ENCODE peak calls at places on chromosome 9, in four cellular contexts. One of them, this sample, is unnamed.

GRCh38 chr9:4287886-4288588 is 11.8 kb downstream of the GLIS3 start:
- DNase-seq in colonic mucosa: no peak
- DNase-seq in heart left ventricle: no peak
- DNase-seq in epithelial cell of proximal tubule: no peak
- DNase-seq in this sample: no peak

GRCh38 chr9:5326893-5327548 is 12.7 kb downstream of the RLN1 start:
- DNase-seq in colonic mucosa: peak; percentile 21
- DNase-seq in heart left ventricle: no peak
- DNase-seq in epithelial cell of proximal tubule: no peak
- DNase-seq in this sample: no peak

GRCh38 chr9:4760122-4760521 is 19.1 kb upstream of the AK3 start:
- DNase-seq in colonic mucosa: no peak
- DNase-seq in heart left ventricle: no peak
- DNase-seq in epithelial cell of proximal tubule: no peak
- DNase-seq in this sample: no peak

GRCh38 chr9:109109962-109110325 is 9.8 kb downstream of the TMEM245 start:
- DNase-seq in colonic mucosa: no peak
- DNase-seq in heart left ventricle: no peak
- DNase-seq in epithelial cell of proximal tubule: no peak
- DNase-seq in this sample: no peak

GRCh38 chr9:131651160-131651559 is 88.7 kb downstream of the RAPGEF1 start:
- DNase-seq in colonic mucosa: no peak
- DNase-seq in heart left ventricle: no peak
- DNase-seq in epithelial cell of proximal tubule: no peak
- DNase-seq in this sample: no peak

GRCh38 chr9:85212209-85212608 is 529.5 kb downstream of the AGTPBP1 start:
- DNase-seq in colonic mucosa: no peak
- DNase-seq in heart left ventricle: no peak
- DNase-seq in epithelial cell of proximal tubule: peak; percentile 80
- DNase-seq in this sample: peak; percentile 54

GRCh38 chr9:74711371-74711770 is 176.3 kb downstream of the TRPM6 start:
- DNase-seq in colonic mucosa: no peak
- DNase-seq in heart left ventricle: no peak
- DNase-seq in epithelial cell of proximal tubule: no peak
- DNase-seq in this sample: no peak

GRCh38 chr9:76655121-76655531 is 109.1 kb upstream of the PCA3 start:
- DNase-seq in colonic mucosa: no peak
- DNase-seq in heart left ventricle: no peak
- DNase-seq in epithelial cell of proximal tubule: no peak
- DNase-seq in this sample: no peak

GRCh38 chr9:73583590-73583989 is 431.9 kb downstream of the ANXA1 start:
- DNase-seq in colonic mucosa: no peak
- DNase-seq in heart left ventricle: no peak
- DNase-seq in epithelial cell of proximal tubule: no peak
- DNase-seq in this sample: peak; percentile 64

GRCh38 chr9:71761938-71762353 is 6.4 kb downstream of the CEMIP2 start:
- DNase-seq in colonic mucosa: peak; percentile 28
- DNase-seq in heart left ventricle: no peak
- DNase-seq in epithelial cell of proximal tubule: no peak
- DNase-seq in this sample: no peak

GRCh38 chr9:126623314-126623666 is 9.6 kb downstream of the LMX1B start:
- DNase-seq in colonic mucosa: no peak
- DNase-seq in heart left ventricle: no peak
- DNase-seq in epithelial cell of proximal tubule: no peak
- DNase-seq in this sample: no peak

GRCh38 chr9:17134396-17134842 is 421 bp upstream of the CNTLN start:
- DNase-seq in colonic mucosa: no peak
- DNase-seq in heart left ventricle: no peak
- DNase-seq in epithelial cell of proximal tubule: no peak
- DNase-seq in this sample: peak; percentile 52

GRCh38 chr9:95077053-95077765 is 240.3 kb downstream of the FANCC start:
- DNase-seq in colonic mucosa: no peak
- DNase-seq in heart left ventricle: no peak
- DNase-seq in epithelial cell of proximal tubule: no peak
- DNase-seq in this sample: no peak

GRCh38 chr9:135068776-135069415 is 18.6 kb upstream of the OLFM1 start:
- DNase-seq in colonic mucosa: no peak
- DNase-seq in heart left ventricle: peak; percentile 29
- DNase-seq in epithelial cell of proximal tubule: no peak
- DNase-seq in this sample: no peak

GRCh38 chr9:106084702-106085101 is 390.4 kb downstream of the TMEM38B start:
- DNase-seq in colonic mucosa: no peak
- DNase-seq in heart left ventricle: no peak
- DNase-seq in epithelial cell of proximal tubule: no peak
- DNase-seq in this sample: no peak

GRCh38 chr9:69519470-69520240 is 152.5 kb downstream of the APBA1 start:
- DNase-seq in colonic mucosa: no peak
- DNase-seq in heart left ventricle: no peak
- DNase-seq in epithelial cell of proximal tubule: no peak
- DNase-seq in this sample: no peak

GRCh38 chr9:134561427-134562145 is 80.0 kb upstream of the COL5A1 start:
- DNase-seq in colonic mucosa: no peak
- DNase-seq in heart left ventricle: peak; percentile 27
- DNase-seq in epithelial cell of proximal tubule: no peak
- DNase-seq in this sample: no peak

GRCh38 chr9:86257406-86257805 is 2.1 kb downstream of the C9orf153 start:
- DNase-seq in colonic mucosa: no peak
- DNase-seq in heart left ventricle: no peak
- DNase-seq in epithelial cell of proximal tubule: no peak
- DNase-seq in this sample: no peak

GRCh38 chr9:132794730-132795380 is 83.2 kb downstream of the AK8 start:
- DNase-seq in colonic mucosa: peak; percentile 72
- DNase-seq in heart left ventricle: no peak
- DNase-seq in epithelial cell of proximal tubule: no peak
- DNase-seq in this sample: no peak

GRCh38 chr9:120711841-120712538 is 2.3 kb downstream of the MEGF9 start:
- DNase-seq in colonic mucosa: no peak
- DNase-seq in heart left ventricle: no peak
- DNase-seq in epithelial cell of proximal tubule: no peak
- DNase-seq in this sample: no peak

GRCh38 chr9:120711354-120711753 is 2.9 kb downstream of the MEGF9 start:
- DNase-seq in colonic mucosa: no peak
- DNase-seq in heart left ventricle: no peak
- DNase-seq in epithelial cell of proximal tubule: no peak
- DNase-seq in this sample: no peak

GRCh38 chr9:120713257-120714087 is 798 bp downstream of the MEGF9 start:
- DNase-seq in colonic mucosa: peak; percentile 39
- DNase-seq in heart left ventricle: peak; percentile 65
- DNase-seq in epithelial cell of proximal tubule: no peak
- DNase-seq in this sample: no peak

GRCh38 chr9:120714088-120714845 is at the start of gene MEGF9:
- DNase-seq in colonic mucosa: peak; percentile 99
- DNase-seq in heart left ventricle: peak; percentile 99
- DNase-seq in epithelial cell of proximal tubule: peak; percentile 58
- DNase-seq in this sample: peak; percentile 96

GRCh38 chr9:120712539-120713031 is 1.7 kb downstream of the MEGF9 start:
- DNase-seq in colonic mucosa: no peak
- DNase-seq in heart left ventricle: no peak
- DNase-seq in epithelial cell of proximal tubule: no peak
- DNase-seq in this sample: no peak
- H3K4me3 ChIP-seq in colonic mucosa: peak overlapping the region; percentile 66
- H3K4me3 ChIP-seq in heart left ventricle: peak overlapping the region; percentile 96
- H3K4me3 ChIP-seq in epithelial cell of proximal tubule: peak overlapping the region; percentile 90
- H3K4me3 ChIP-seq in this sample: peak overlapping the region; percentile 95

DNA sequence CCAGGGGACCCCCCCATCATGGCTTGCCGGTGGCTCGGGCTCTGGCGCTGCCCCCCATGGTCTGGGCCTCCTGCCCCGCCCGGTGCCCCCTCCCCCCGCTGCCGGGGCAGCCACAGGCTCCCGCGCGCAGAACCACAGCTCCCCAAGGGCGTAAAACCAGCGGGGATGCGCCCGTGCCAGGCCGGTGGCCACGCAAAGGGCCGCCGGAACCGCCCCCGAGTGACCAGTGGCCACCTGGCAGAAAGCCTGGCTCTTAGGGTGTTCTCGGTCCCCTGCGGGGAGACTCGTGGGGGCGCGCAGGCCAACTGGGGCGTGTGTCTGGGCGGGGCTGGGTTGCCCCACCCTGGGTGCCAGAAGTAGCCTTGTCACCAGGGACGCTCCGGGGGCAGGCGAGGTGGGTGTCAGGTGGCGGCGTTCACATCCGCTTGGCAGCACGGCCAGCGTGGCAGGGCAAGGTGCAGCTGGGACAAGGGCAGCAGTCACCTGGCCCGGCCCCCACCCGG is 515 bp upstream of the AGPAT2 start:
- DNase-seq in colonic mucosa: peak; percentile 87
- DNase-seq in heart left ventricle: peak; percentile 78
- DNase-seq in epithelial cell of proximal tubule: no peak
- DNase-seq in this sample: no peak
- H3K4me3 ChIP-seq in colonic mucosa: peak overlapping the region; percentile 96
- H3K4me3 ChIP-seq in heart left ventricle: peak overlapping the region; percentile 93
- H3K4me3 ChIP-seq in epithelial cell of proximal tubule: no peak overlapping the region
- H3K4me3 ChIP-seq in this sample: no peak overlapping the region

DNA sequence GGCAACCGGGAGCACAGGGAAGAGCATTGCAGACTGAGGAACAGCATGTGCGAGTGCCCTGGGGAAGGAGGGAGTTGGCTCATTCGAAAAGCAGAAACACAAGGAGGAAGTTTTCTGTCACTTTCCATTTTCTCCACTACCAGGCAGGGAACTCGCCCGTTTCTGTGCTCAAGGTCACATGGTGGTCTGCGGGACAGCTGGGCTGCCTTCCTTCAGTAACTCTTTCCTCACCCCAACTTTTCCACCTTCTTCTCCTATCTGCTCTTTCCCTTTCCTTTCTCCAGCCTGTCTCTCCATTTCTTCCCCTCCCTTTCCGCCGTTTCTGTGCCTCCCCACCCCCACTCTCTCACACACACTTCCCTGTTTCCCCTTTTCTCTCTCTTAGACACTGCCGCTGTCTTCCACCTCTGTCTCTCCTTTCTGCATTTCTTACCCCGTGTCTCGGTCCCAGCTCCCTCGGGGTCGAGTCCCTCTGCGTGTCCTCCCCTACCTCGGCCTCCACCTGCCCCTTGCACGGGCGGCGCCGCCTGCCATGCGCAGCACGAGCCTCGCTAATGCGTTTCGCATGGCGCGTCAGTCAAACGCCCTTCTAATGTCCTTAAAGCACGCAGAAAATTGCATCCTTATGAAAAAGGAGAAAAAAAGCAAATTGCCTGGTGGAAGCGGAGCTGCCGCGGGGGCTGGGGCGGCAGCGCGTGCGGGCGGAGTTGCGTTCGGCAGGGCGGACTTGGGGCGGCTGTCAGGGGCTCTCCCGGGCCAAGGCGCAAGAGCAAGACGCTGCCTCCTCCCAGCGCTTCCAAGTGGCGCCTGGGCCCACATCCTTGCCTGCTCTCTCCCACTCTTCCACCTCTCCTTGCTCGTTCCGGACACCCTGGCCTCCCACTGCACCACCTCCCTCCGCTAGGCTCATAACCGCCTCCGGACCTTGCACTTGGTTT is 9.5 kb downstream of the BARX1 start:
- DNase-seq in colonic mucosa: peak; percentile 29
- DNase-seq in heart left ventricle: peak; percentile 61
- DNase-seq in epithelial cell of proximal tubule: no peak
- DNase-seq in this sample: no peak
- H3K4me3 ChIP-seq in colonic mucosa: peak overlapping the region; percentile 31
- H3K4me3 ChIP-seq in heart left ventricle: peak overlapping the region; percentile 36
- H3K4me3 ChIP-seq in epithelial cell of proximal tubule: peak overlapping the region; percentile 31
- H3K4me3 ChIP-seq in this sample: peak overlapping the region; percentile 18

GRCh38 chr9:128635266-128636023 is 21.2 kb downstream of the DYNC2I2 start:
- DNase-seq in colonic mucosa: peak; percentile 93
- DNase-seq in heart left ventricle: peak; percentile 92
- DNase-seq in epithelial cell of proximal tubule: peak; percentile 61
- DNase-seq in this sample: peak; percentile 92

GRCh38 chr9:128636556-128637530 is 19.8 kb downstream of the DYNC2I2 start:
- DNase-seq in colonic mucosa: no peak
- DNase-seq in heart left ventricle: peak; percentile 52
- DNase-seq in epithelial cell of proximal tubule: no peak
- DNase-seq in this sample: no peak

GRCh38 chr9:128637656-128638055 is 19.0 kb downstream of the DYNC2I2 start:
- DNase-seq in colonic mucosa: no peak
- DNase-seq in heart left ventricle: peak; percentile 50
- DNase-seq in epithelial cell of proximal tubule: no peak
- DNase-seq in this sample: no peak

GRCh38 chr9:128634651-128635262 is 21.9 kb downstream of the DYNC2I2 start:
- DNase-seq in colonic mucosa: no peak
- DNase-seq in heart left ventricle: peak; percentile 63
- DNase-seq in epithelial cell of proximal tubule: no peak
- DNase-seq in this sample: no peak

DNA sequence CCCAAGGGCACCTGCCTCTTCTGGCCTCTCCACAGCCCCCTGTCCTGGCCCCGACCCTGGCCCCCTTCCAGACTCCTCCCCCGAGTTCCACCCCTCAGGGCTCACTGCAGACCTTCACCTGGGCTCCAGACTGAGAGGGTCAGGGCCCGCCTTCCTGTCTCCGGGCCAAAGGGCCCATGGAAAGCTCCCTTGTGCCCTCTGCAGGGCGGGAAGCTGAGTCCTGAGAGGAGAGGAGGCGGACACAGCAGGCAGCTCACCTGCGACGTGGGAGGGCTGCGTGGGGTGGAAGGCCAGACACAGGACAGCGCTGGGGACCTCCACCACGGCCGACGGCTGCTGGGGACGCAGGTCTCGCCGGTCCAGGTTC is 20.6 kb downstream of the DYNC2I2 start:
- DNase-seq in colonic mucosa: peak; percentile 71
- DNase-seq in heart left ventricle: peak; percentile 83
- DNase-seq in epithelial cell of proximal tubule: no peak
- DNase-seq in this sample: no peak
- H3K4me3 ChIP-seq in colonic mucosa: no peak overlapping the region
- H3K4me3 ChIP-seq in heart left ventricle: peak overlapping the region; percentile 48
- H3K4me3 ChIP-seq in epithelial cell of proximal tubule: peak overlapping the region; percentile 34
- H3K4me3 ChIP-seq in this sample: no peak overlapping the region

This sample was measured in retinal pigment epithelial cell.